ENCODE peak calls at places on chromosomes 11 and 22, in four cellular contexts. One of them, this sample, is unnamed.

GRCh38 chr22:50207383-50208031 is 6.7 kb downstream of the SELENOO start:
- DNase-seq in HepG2: no peak
- DNase-seq in K562: no peak
- DNase-seq in GM12878: no peak
- DNase-seq in this sample: no peak

GRCh38 chr11:129804012-129804411 is 11.6 kb upstream of the TMEM45B start:
- DNase-seq in HepG2: no peak
- DNase-seq in GM12878: no peak
- DNase-seq in K562: no peak
- DNase-seq in this sample: no peak

GRCh38 chr11:59801981-59802638 is 8.5 kb downstream of the MRPL16 start:
- DNase-seq in HepG2: no peak
- DNase-seq in K562: no peak
- DNase-seq in GM12878: no peak
- DNase-seq in this sample: no peak

GRCh38 chr11:35214792-35215193 is 75.8 kb downstream of the CD44 start:
- DNase-seq in HepG2: no peak
- DNase-seq in K562: no peak
- DNase-seq in GM12878: no peak
- DNase-seq in this sample: no peak

GRCh38 chr11:6418958-6419611 is at the start of gene APBB1:
- DNase-seq in HepG2: no peak
- DNase-seq in K562: peak
- DNase-seq in GM12878: no peak
- DNase-seq in this sample: peak

GRCh38 chr11:61610905-61611304 is 30.0 kb upstream of the SYT7 start:
- DNase-seq in HepG2: no peak
- DNase-seq in K562: no peak
- DNase-seq in GM12878: no peak
- DNase-seq in this sample: no peak

GRCh38 chr22:37326726-37327125 is 44.4 kb downstream of the CYTH4 start:
- DNase-seq in GM12878: no peak
- DNase-seq in HepG2: no peak
- DNase-seq in K562: no peak
- DNase-seq in this sample: no peak

GRCh38 chr11:18890615-18891014 is 48.6 kb downstream of the MRGPRX1 start:
- DNase-seq in GM12878: no peak
- DNase-seq in HepG2: no peak
- DNase-seq in K562: no peak
- DNase-seq in this sample: no peak

GRCh38 chr11:104663190-104664140 is 234.8 kb downstream of the CASP12 start:
- DNase-seq in K562: no peak
- DNase-seq in HepG2: no peak
- DNase-seq in GM12878: no peak
- DNase-seq in this sample: no peak

GRCh38 chr11:65569164-65569972 is 909 bp upstream of the ZNRD2 start:
- DNase-seq in HepG2: no peak
- DNase-seq in GM12878: no peak
- DNase-seq in K562: peak
- DNase-seq in this sample: no peak

GRCh38 chr22:22425783-22426624 is 82.5 kb downstream of the ZNF280B start:
- DNase-seq in K562: peak
- DNase-seq in GM12878: no peak
- DNase-seq in HepG2: peak
- DNase-seq in this sample: no peak

GRCh38 chr22:49142891-49143290 is 684.8 kb downstream of the BRD1 start:
- DNase-seq in K562: no peak
- DNase-seq in GM12878: no peak
- DNase-seq in HepG2: no peak
- DNase-seq in this sample: no peak

GRCh38 chr11:19770277-19770676 is 57.6 kb downstream of the NAV2 start:
- DNase-seq in HepG2: no peak
- DNase-seq in K562: no peak
- DNase-seq in GM12878: no peak
- DNase-seq in this sample: no peak

GRCh38 chr22:36365020-36365411 is 22.8 kb downstream of the MYH9 start:
- DNase-seq in HepG2: no peak
- DNase-seq in K562: peak
- DNase-seq in GM12878: no peak
- DNase-seq in this sample: no peak

GRCh38 chr22:37054078-37054440 is 2.5 kb downstream of the KCTD17 start:
- DNase-seq in GM12878: no peak
- DNase-seq in K562: peak
- DNase-seq in HepG2: no peak
- DNase-seq in this sample: no peak

GRCh38 chr11:57434640-57435546 is 8.0 kb upstream of the SLC43A3 start:
- DNase-seq in GM12878: no peak
- DNase-seq in HepG2: peak
- DNase-seq in K562: no peak
- DNase-seq in this sample: no peak

GRCh38 chr11:59000007-59000406 is 60.7 kb downstream of the GLYATL1 start:
- DNase-seq in GM12878: no peak
- DNase-seq in HepG2: no peak
- DNase-seq in K562: no peak
- DNase-seq in this sample: no peak

GRCh38 chr22:44185237-44186120 is 4.8 kb downstream of the PARVG start:
- DNase-seq in GM12878: no peak
- DNase-seq in K562: no peak
- DNase-seq in HepG2: no peak
- DNase-seq in this sample: no peak

GRCh38 chr11:65425971-65426838 is 3.6 kb downstream of the NEAT1 start:
- DNase-seq in K562: no peak
- DNase-seq in GM12878: no peak
- DNase-seq in HepG2: no peak
- DNase-seq in this sample: no peak

GRCh38 chr11:79052539-79052938 is 388.3 kb downstream of the TENM4 start:
- DNase-seq in GM12878: no peak
- DNase-seq in K562: peak
- DNase-seq in HepG2: no peak
- DNase-seq in this sample: peak

GRCh38 chr11:28819741-28820140 is 711.6 kb downstream of the METTL15 start:
- DNase-seq in HepG2: no peak
- DNase-seq in GM12878: no peak
- DNase-seq in K562: no peak
- DNase-seq in this sample: no peak

GRCh38 chr11:60766547-60766946 is 9.9 kb downstream of the MS4A15 start:
- DNase-seq in GM12878: no peak
- DNase-seq in HepG2: no peak
- DNase-seq in K562: no peak
- DNase-seq in this sample: no peak

GRCh38 chr11:81869337-81870065 is 864.2 kb downstream of the FAM181B start:
- DNase-seq in GM12878: peak
- DNase-seq in K562: no peak
- DNase-seq in HepG2: no peak
- DNase-seq in this sample: no peak

GRCh38 chr22:22754961-22755777 is 110.8 kb downstream of the GGTLC2 start:
- DNase-seq in GM12878: no peak
- DNase-seq in HepG2: no peak
- DNase-seq in K562: no peak
- DNase-seq in this sample: no peak

GRCh38 chr11:44371706-44372105 is 61.8 kb upstream of the ALX4 start:
- DNase-seq in K562: no peak
- DNase-seq in GM12878: no peak
- DNase-seq in HepG2: no peak
- DNase-seq in this sample: no peak

GRCh38 chr22:37904572-37905533 is 1.2 kb upstream of the MICALL1 start:
- DNase-seq in GM12878: no peak
- DNase-seq in K562: peak
- DNase-seq in HepG2: peak
- DNase-seq in this sample: peak

GRCh38 chr11:59810189-59810910 is at the start of gene MRPL16:
- DNase-seq in GM12878: peak
- DNase-seq in HepG2: peak
- DNase-seq in K562: peak
- DNase-seq in this sample: peak

GRCh38 chr11:76824980-76825725 is 35.6 kb upstream of the ACER3 start:
- DNase-seq in HepG2: no peak
- DNase-seq in GM12878: no peak
- DNase-seq in K562: no peak
- DNase-seq in this sample: no peak

DNA sequence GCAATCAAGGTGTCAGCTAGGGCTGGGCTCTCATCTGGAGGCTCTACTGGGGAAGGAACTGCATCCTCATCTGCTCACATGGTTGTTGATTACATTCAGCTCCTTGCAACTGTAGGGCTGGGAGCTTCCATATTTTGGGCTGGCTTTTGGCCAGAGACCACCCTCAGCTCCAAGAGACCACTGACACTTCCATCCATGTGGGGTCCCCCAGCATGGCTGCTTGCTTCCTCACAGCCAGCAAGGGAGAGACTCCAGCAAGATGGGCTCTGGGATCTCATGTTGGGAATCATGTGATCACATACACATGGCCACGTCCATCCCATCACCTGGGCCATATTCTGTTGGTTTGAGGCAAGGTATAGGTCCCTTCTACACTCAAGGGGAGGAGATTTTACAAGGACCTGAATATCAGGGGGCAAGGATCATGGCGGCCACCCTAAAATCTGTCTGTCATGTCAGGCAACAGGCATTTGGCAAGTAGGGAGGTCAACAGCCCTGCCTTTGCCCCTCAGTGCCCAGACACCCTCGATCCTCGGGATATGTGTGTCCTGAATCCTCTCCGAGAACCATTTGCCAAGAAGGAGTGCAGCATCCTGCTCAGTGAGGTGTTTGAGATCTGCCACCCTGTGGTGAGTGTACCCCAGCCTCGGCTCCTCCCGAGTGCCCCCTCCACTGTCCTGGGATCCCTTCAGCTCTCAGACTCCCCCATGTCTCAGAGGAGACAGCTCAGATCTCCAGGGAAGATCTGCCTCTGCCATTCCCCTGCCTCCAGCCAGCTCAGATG is 48.7 kb downstream of the OTOG start:
- DNase-seq in K562: no peak
- DNase-seq in HepG2: no peak
- DNase-seq in GM12878: no peak
- DNase-seq in this sample: no peak
- TF ChIP-seq TARDBP in K562: no peak
- TF ChIP-seq TARDBP in HepG2: no peak
- TF ChIP-seq TARDBP in GM12878: no peak
- TF ChIP-seq TARDBP in this sample: no peak

DNA sequence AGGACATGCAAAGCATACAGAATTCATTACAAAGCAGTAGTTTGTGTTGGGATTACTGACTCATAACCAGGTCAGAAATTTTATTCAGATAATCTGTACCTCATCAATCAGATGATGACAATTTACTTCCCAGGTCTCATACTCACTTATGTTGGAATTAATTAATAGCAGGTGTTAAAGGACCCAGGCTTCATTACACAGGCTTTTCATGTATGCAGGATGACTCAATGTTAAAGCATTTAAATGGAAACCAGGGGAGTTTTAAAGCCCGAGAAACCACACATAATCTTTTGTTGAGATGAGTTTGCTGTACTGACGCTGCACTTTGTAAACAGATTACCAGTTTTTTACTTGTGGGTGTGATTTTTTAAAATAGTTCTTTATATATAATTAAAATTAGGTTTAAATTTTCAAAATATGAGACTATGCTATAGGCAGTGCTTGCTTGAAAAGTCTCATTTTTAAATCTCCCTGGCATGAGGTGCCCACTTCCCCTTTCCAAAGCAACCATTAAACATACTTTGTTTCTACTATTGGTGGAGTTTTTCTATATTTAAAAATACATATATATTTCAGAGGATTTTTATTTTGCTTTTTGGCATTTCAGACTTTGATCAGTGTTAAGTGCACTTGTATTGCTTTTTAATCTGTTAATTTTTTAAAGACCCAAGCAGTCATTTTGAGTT is 41.0 kb downstream of the CEP57 start:
- DNase-seq in HepG2: no peak
- DNase-seq in GM12878: no peak
- DNase-seq in K562: no peak
- DNase-seq in this sample: no peak
- TF ChIP-seq FOXK2 in HepG2: no peak
- TF ChIP-seq FOXK2 in GM12878: no peak
- TF ChIP-seq FOXK2 in K562: no peak
- TF ChIP-seq FOXK2 in this sample: no peak

DNA sequence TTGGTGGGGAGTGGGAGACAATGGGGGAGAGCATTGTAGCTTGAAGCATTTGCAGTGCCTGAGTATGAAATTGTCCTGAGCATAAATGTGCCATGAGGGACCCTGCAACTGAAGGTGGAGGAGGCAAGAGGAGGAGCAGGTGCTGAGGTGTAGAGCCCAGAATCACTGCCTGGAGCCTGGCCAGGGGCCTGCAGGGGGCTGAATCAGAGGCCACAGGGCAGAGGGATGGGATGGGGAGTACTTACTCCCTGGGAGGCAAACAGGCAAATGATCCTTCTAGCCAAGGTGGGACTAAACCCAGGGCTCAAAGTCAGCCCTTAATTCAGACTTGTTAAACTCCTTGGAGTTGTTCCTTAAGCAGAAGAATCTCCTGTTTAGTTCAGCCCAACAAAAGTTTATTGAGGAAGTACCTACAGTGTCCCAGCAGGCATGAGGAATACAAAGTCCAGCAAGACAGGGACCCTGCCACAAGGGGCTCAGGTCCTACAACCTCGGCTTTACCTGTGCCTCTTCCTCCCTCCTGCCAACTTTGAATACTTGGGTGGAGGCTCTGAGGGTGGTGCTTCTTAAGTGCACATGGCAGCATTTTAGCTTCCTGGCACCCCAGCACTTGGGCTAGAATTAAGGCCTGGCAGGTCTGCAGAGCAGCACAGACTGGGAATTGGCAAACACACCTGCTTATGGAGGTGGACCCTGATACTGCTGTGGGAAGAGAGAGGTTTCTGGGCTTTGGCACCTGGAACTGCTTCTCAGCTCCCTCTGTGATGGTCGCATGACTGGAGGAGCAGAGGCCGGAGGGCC is 20.0 kb downstream of the MICAL2 start:
- DNase-seq in HepG2: no peak
- DNase-seq in GM12878: no peak
- DNase-seq in K562: no peak
- DNase-seq in this sample: no peak
- TF ChIP-seq FOXM1 in HepG2: no peak
- TF ChIP-seq FOXM1 in GM12878: no peak
- TF ChIP-seq FOXM1 in K562: no peak
- TF ChIP-seq FOXM1 in this sample: no peak

GRCh38 chr11:8829556-8829955 is 81.4 kb upstream of the AKIP1 start:
- DNase-seq in K562: no peak
- DNase-seq in HepG2: no peak
- DNase-seq in GM12878: no peak
- DNase-seq in this sample: no peak
- TF ChIP-seq TARDBP in K562: no peak
- TF ChIP-seq TARDBP in HepG2: no peak
- TF ChIP-seq TARDBP in GM12878: no peak
- TF ChIP-seq TARDBP in this sample: no peak

DNA sequence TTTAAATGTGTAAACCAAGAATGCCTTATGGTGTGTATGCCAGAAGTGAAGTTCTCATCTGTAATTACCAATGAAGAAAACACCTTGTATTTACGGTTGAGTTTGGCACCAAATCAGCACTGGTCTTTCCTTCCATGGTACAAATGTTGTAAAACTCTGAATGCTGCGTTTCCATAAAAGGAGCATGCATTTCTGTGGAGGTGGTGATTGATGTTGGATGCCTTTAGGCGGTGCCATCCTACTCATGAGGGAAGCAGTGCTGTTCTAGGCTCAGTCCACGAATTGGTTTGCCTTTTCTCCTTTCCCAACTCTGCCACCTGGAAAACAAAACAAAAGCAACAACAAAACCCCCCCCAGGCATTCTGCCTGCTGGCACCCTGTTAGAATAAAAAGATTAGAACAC is 124.4 kb downstream of the TEAD1 start:
- DNase-seq in K562: no peak
- DNase-seq in HepG2: no peak
- DNase-seq in GM12878: no peak
- DNase-seq in this sample: no peak
- TF ChIP-seq FOXK2 in K562: no peak
- TF ChIP-seq FOXK2 in HepG2: no peak
- TF ChIP-seq FOXK2 in GM12878: no peak
- TF ChIP-seq FOXK2 in this sample: no peak